ENCODE peak calls at places on chromosomes 7 and 10, in eight cellular contexts. P is fibroblast of lung; Y is AG04450; N is pons; W is HFFc6; E is stimulated activated CD8-positive, alpha-beta memory T cell treated with anti-CD3 and anti-CD28 coated beads, Interleukin-4, amount 100 ng/mL, for 24 hours; I is astrocyte of the spinal cord; O is adrenal gland. J is an unnamed sample.

GRCh38 chr7:16609842-16610450 is 35.6 kb downstream of the ANKMY2 start:
- DNase-seq in P (no peak), Y (no peak), N (no peak), W (no peak), E (no peak), I (no peak), O (no peak), J (no peak)

GRCh38 chr10:102150970-102151773 is 1.0 kb upstream of the NOLC1 start:
- DNase-seq in P (peak), Y (no peak), N (no peak), W (peak), E (no peak), I (no peak), O (no peak), J (peak)

GRCh38 chr7:1290262-1291039 is 57.8 kb downstream of the UNCX start:
- DNase-seq in P (peak), Y (no peak), N (peak), W (no peak), E (peak), I (no peak), O (no peak), J (peak)

GRCh38 chr7:36810476-36810875 is 86.2 kb upstream of the AOAH start:
- DNase-seq in P (no peak), Y (no peak), N (no peak), W (no peak), E (no peak), I (no peak), O (no peak), J (no peak)

GRCh38 chr10:48525956-48526355 is 78.9 kb downstream of the ARHGAP22 start:
- DNase-seq in P (no peak), Y (no peak), N (no peak), W (no peak), E (no peak), I (no peak), O (no peak), J (no peak)

GRCh38 chr10:91759581-91759986 is 38.6 kb upstream of the TNKS2 start:
- DNase-seq in P (peak), Y (no peak), N (no peak), W (peak), E (no peak), I (peak), O (no peak), J (no peak)

GRCh38 chr7:94089806-94090205 is 85.7 kb upstream of the BET1 start:
- DNase-seq in P (no peak), Y (no peak), N (no peak), W (no peak), E (no peak), I (no peak), O (no peak), J (no peak)

GRCh38 chr10:122648599-122649428 is 50.8 kb downstream of the C10orf120 start:
- DNase-seq in P (peak), Y (peak), N (peak), W (peak), E (no peak), I (peak), O (peak), J (peak)

GRCh38 chr10:34723746-34724145 is 91.3 kb downstream of the PARD3 start:
- DNase-seq in P (peak), Y (no peak), N (peak), W (peak), E (no peak), I (peak), O (peak), J (peak)

GRCh38 chr10:47383254-47384147 is 592 bp downstream of the ZNF488 start:
- DNase-seq in P (no peak), Y (no peak), N (no peak), W (no peak), E (no peak), I (no peak), O (no peak), J (no peak)

GRCh38 chr10:119498889-119499864 is 43.3 kb downstream of the RGS10 start:
- DNase-seq in P (no peak), Y (no peak), N (no peak), W (no peak), E (no peak), I (no peak), O (no peak), J (no peak)

GRCh38 chr7:47771301-47771989 is 176.8 kb downstream of the PKD1L1 start:
- DNase-seq in P (peak), Y (no peak), N (no peak), W (no peak), E (no peak), I (peak), O (no peak), J (peak)

GRCh38 chr7:70595741-70596574 is 536.0 kb upstream of the GALNT17 start:
- DNase-seq in P (no peak), Y (no peak), N (no peak), W (no peak), E (peak), I (no peak), O (no peak), J (peak)

GRCh38 chr10:15123749-15124184 is 26.6 kb downstream of the RPP38 start:
- DNase-seq in P (peak), Y (peak), N (no peak), W (peak), E (no peak), I (peak), O (no peak), J (no peak)

GRCh38 chr7:158586499-158587191 is 978 bp downstream of the PTPRN2 start:
- DNase-seq in P (no peak), Y (no peak), N (no peak), W (no peak), E (no peak), I (no peak), O (no peak), J (no peak)

GRCh38 chr7:99090811-99091582 is 52.9 kb downstream of the SMURF1 start:
- DNase-seq in P (peak), Y (no peak), N (no peak), W (peak), E (no peak), I (peak), O (no peak), J (no peak)

GRCh38 chr10:69736866-69737641 is 64.7 kb upstream of the COL13A1 start:
- DNase-seq in P (peak), Y (no peak), N (no peak), W (no peak), E (no peak), I (no peak), O (no peak), J (no peak)

GRCh38 chr10:92822060-92822634 is 26.2 kb upstream of the EXOC6 start:
- DNase-seq in P (peak), Y (peak), N (peak), W (peak), E (no peak), I (peak), O (no peak), J (peak)

GRCh38 chr10:124943301-124944092 is 1.6 kb downstream of the ZRANB1 start:
- DNase-seq in P (peak), Y (peak), N (no peak), W (peak), E (no peak), I (peak), O (no peak), J (no peak)

GRCh38 chr7:44767912-44768662 is 19.4 kb downstream of the ZMIZ2 start:
- DNase-seq in P (peak), Y (peak), N (peak), W (no peak), E (no peak), I (peak), O (no peak), J (no peak)

GRCh38 chr7:105304040-105304895 is 84.5 kb downstream of the SRPK2 start:
- DNase-seq in P (peak), Y (peak), N (peak), W (peak), E (no peak), I (peak), O (no peak), J (peak)

GRCh38 chr7:157932498-157933218 is 595.9 kb downstream of the DNAJB6 start:
- DNase-seq in P (no peak), Y (no peak), N (no peak), W (peak), E (no peak), I (no peak), O (no peak), J (no peak)

GRCh38 chr10:21336476-21337170 is 188.9 kb downstream of the SKIDA1 start:
- DNase-seq in P (peak), Y (peak), N (no peak), W (peak), E (no peak), I (peak), O (peak), J (peak)

GRCh38 chr10:126433351-126433750 is 45.1 kb upstream of the ADAM12 start:
- DNase-seq in P (no peak), Y (no peak), N (no peak), W (no peak), E (no peak), I (peak), O (no peak), J (peak)

GRCh38 chr10:108544500-108545120 is 1378.7 kb downstream of the XPNPEP1 start:
- DNase-seq in P (peak), Y (no peak), N (peak), W (peak), E (peak), I (peak), O (peak), J (peak)

GRCh38 chr10:48199580-48200377 is 74.7 kb downstream of the FRMPD2 start:
- DNase-seq in P (peak), Y (no peak), N (no peak), W (peak), E (no peak), I (peak), O (no peak), J (peak)

GRCh38 chr10:27297848-27298524 is 57.4 kb upstream of the ACBD5 start:
- DNase-seq in P (no peak), Y (no peak), N (no peak), W (no peak), E (no peak), I (no peak), O (no peak), J (peak)

GRCh38 chr10:29734980-29735627 is 100.3 kb upstream of the SVIL start:
- DNase-seq in P (peak), Y (no peak), N (no peak), W (no peak), E (peak), I (peak), O (peak), J (peak)

GRCh38 chr10:20271490-20271889 is 455.3 kb downstream of the PLXDC2 start:
- DNase-seq in P (no peak), Y (no peak), N (no peak), W (no peak), E (no peak), I (no peak), O (no peak), J (no peak)

GRCh38 chr7:102424129-102424551 is 9.2 kb upstream of the ORAI2 start:
- DNase-seq in P (no peak), Y (no peak), N (no peak), W (no peak), E (no peak), I (no peak), O (no peak), J (no peak)

GRCh38 chr7:154587812-154588211 is 415.1 kb downstream of the PAXIP1 start:
- DNase-seq in P (no peak), Y (no peak), N (peak), W (no peak), E (no peak), I (no peak), O (no peak), J (no peak)

J was measured in Daoy.